ENCODE peak calls at places on chromosomes 7 and 10, in ten cellular contexts. W, H, V, E, J, I, Y, B, F and R are unnamed samples.

GRCh38 chr10:118712930-118713634 is 41.7 kb downstream of the CACUL1 start:
- DNase-seq in W (no peak), H (no peak), V (no peak), E (no peak), J (no peak), I (no peak), Y (no peak), B (no peak), F (no peak), R (no peak)

GRCh38 chr7:68238204-68238805 is 1241.7 kb downstream of the TYW1 start:
- DNase-seq in W (no peak), H (no peak), V (no peak), E (no peak), J (no peak), I (no peak), Y (no peak), B (no peak), F (no peak), R (no peak)

GRCh38 chr10:34808789-34809745 is 6.0 kb downstream of the PARD3 start:
- DNase-seq in W (no peak), H (peak), V (no peak), E (peak), J (no peak), I (peak), Y (peak), B (no peak), F (no peak), R (no peak)

GRCh38 chr7:99013266-99014112 is 130.4 kb downstream of the SMURF1 start:
- DNase-seq in W (no peak), H (no peak), V (no peak), E (no peak), J (no peak), I (peak), Y (no peak), B (no peak), F (no peak), R (no peak)

GRCh38 chr10:114996542-114996941 is 58.5 kb downstream of the TRUB1 start:
- DNase-seq in W (peak), H (no peak), V (no peak), E (peak), J (no peak), I (no peak), Y (no peak), B (no peak), F (no peak), R (peak)

GRCh38 chr10:132577350-132578005 is 39.9 kb downstream of the INPP5A start:
- DNase-seq in W (no peak), H (no peak), V (no peak), E (no peak), J (no peak), I (peak), Y (peak), B (no peak), F (no peak), R (no peak)

GRCh38 chr10:117277675-117278074 is 36.8 kb downstream of the SLC18A2 start:
- DNase-seq in W (no peak), H (no peak), V (no peak), E (no peak), J (no peak), I (no peak), Y (no peak), B (no peak), F (no peak), R (no peak)

GRCh38 chr10:87817291-87817872 is 644 bp downstream of the ATAD1 start:
- DNase-seq in W (no peak), H (no peak), V (no peak), E (no peak), J (no peak), I (no peak), Y (no peak), B (no peak), F (no peak), R (peak)

GRCh38 chr10:8946451-8946850 is 892.0 kb downstream of the GATA3 start:
- DNase-seq in W (no peak), H (no peak), V (no peak), E (no peak), J (no peak), I (no peak), Y (no peak), B (no peak), F (no peak), R (no peak)

GRCh38 chr10:373516-374309 is 238.5 kb downstream of the ZMYND11 start:
- DNase-seq in W (peak), H (no peak), V (peak), E (peak), J (no peak), I (peak), Y (no peak), B (no peak), F (no peak), R (peak)

GRCh38 chr10:105291571-105291970 is 650.5 kb downstream of the SORCS3 start:
- DNase-seq in W (no peak), H (no peak), V (peak), E (no peak), J (no peak), I (no peak), Y (no peak), B (no peak), F (no peak), R (no peak)

GRCh38 chr7:131072505-131073091 is 255.1 kb upstream of the MKLN1 start:
- DNase-seq in W (no peak), H (no peak), V (peak), E (peak), J (peak), I (no peak), Y (no peak), B (no peak), F (no peak), R (no peak)

GRCh38 chr10:122671355-122671754 is 28.3 kb downstream of the C10orf120 start:
- DNase-seq in W (no peak), H (no peak), V (peak), E (no peak), J (no peak), I (no peak), Y (no peak), B (no peak), F (no peak), R (no peak)

GRCh38 chr10:5559642-5560141 is 34.9 kb downstream of the CALML3 start:
- DNase-seq in W (no peak), H (no peak), V (no peak), E (peak), J (no peak), I (peak), Y (no peak), B (no peak), F (no peak), R (peak)

GRCh38 chr7:75048435-75049379 is 24.9 kb downstream of the RCC1L start:
- DNase-seq in W (peak), H (no peak), V (peak), E (peak), J (no peak), I (no peak), Y (no peak), B (no peak), F (no peak), R (no peak)

GRCh38 chr10:44807451-44807850 is 103.7 kb upstream of the TMEM72 start:
- DNase-seq in W (no peak), H (no peak), V (no peak), E (no peak), J (no peak), I (no peak), Y (no peak), B (no peak), F (no peak), R (no peak)

GRCh38 chr10:129552119-129552518 is 85.1 kb downstream of the MGMT start:
- DNase-seq in W (no peak), H (no peak), V (no peak), E (no peak), J (no peak), I (no peak), Y (no peak), B (no peak), F (no peak), R (no peak)

GRCh38 chr10:27983144-27983543 is 15.7 kb downstream of the ODAD2 start:
- DNase-seq in W (no peak), H (no peak), V (no peak), E (no peak), J (no peak), I (no peak), Y (no peak), B (no peak), F (no peak), R (no peak)

GRCh38 chr10:72509206-72509799 is 116.6 kb downstream of the MICU1 start:
- DNase-seq in W (no peak), H (no peak), V (peak), E (no peak), J (no peak), I (no peak), Y (no peak), B (no peak), F (no peak), R (no peak)

GRCh38 chr7:151777511-151777880 is 99.4 kb downstream of the PRKAG2 start:
- DNase-seq in W (no peak), H (no peak), V (no peak), E (no peak), J (no peak), I (peak), Y (no peak), B (no peak), F (no peak), R (no peak)

GRCh38 chr10:71631007-71631859 is 88.3 kb downstream of the C10orf105 start:
- DNase-seq in W (no peak), H (no peak), V (no peak), E (no peak), J (peak), I (no peak), Y (no peak), B (no peak), F (no peak), R (no peak)

GRCh38 chr10:12852732-12853131 is 148.8 kb downstream of the CCDC3 start:
- DNase-seq in W (no peak), H (no peak), V (no peak), E (no peak), J (no peak), I (no peak), Y (no peak), B (no peak), F (no peak), R (no peak)

GRCh38 chr7:132654150-132654549 is 77.9 kb upstream of the PLXNA4 start:
- DNase-seq in W (no peak), H (no peak), V (no peak), E (no peak), J (peak), I (no peak), Y (no peak), B (no peak), F (no peak), R (no peak)

GRCh38 chr7:81029523-81029922 is 110.7 kb upstream of the SEMA3C start:
- DNase-seq in W (no peak), H (no peak), V (no peak), E (no peak), J (no peak), I (no peak), Y (no peak), B (no peak), F (no peak), R (no peak)

GRCh38 chr10:49105076-49105475 is 10.2 kb downstream of the VSTM4 start:
- DNase-seq in W (no peak), H (no peak), V (no peak), E (no peak), J (no peak), I (no peak), Y (no peak), B (no peak), F (no peak), R (no peak)
- TF ChIP-seq CTCF in W (no peak), H (no peak), V (no peak), E (no peak), J (no peak), I (no peak), Y (no peak), B (no peak), F (no peak), R (no peak)

DNA sequence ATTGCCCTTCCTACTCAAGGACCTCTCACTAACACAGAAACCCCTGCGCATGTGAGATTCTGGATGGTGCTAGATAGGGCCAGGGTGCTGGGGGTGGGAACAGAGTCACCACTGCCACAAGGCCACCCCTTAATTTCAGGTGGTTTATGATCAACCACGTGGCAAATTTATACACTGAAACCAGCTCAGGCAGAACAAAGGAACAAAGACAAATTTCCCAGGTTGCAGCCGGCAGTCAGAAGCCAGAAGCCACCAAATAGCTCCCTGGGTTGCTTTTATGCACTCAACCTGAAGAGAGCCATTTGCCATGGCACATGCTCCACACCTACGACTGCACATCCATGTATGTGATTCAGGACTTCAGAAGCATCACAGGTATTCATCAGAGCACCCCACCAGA is 2.5 kb downstream of the VOPP1 start:
- DNase-seq in W (no peak), H (no peak), V (no peak), E (no peak), J (no peak), I (no peak), Y (no peak), B (no peak), F (no peak), R (no peak)
- H3K4me3 ChIP-seq in W (no peak), H (no peak), V (no peak), E (peak), J (no peak), I (no peak), Y (no peak), B (no peak), F (no peak), R (no peak)

GRCh38 chr10:96758423-96758822 is 38.1 kb upstream of the PIK3AP1 start:
- DNase-seq in W (no peak), H (no peak), V (no peak), E (no peak), J (no peak), I (no peak), Y (no peak), B (no peak), F (no peak), R (no peak)
- H3K27ac ChIP-seq in W (no peak), H (no peak), V (no peak), E (no peak), J (no peak), I (no peak), Y (no peak), B (no peak), F (no peak), R (no peak)

GRCh38 chr7:122532406-122533269 is 166.3 kb downstream of the RNF133 start:
- DNase-seq in W (no peak), H (no peak), V (no peak), E (no peak), J (peak), I (no peak), Y (no peak), B (no peak), F (no peak), R (no peak)
- TF ChIP-seq CTCF in W (peak), H (peak), V (peak), E (peak), J (peak), I (no peak), Y (peak), B (peak), F (no peak), R (no peak)

DNA sequence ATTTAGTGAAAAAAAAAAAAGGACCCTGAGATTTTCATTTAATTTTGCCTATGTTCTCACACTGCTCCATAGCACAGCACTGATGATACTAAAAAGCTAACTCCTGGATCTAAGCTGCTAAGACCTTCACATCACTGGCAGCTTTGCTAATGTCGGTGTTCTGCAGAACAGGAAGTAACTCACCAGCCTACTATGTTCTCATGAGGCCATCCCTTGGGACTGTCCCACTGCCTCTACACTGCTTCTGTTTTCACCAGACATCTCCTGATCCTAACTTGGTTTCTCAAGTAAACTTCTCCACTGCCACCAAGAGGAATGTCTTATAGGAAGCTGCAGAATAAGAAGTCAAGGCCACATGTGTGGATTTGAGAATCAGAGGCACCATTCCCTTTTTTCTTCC is 15.1 kb downstream of the HTR7 start:
- DNase-seq in W (no peak), H (no peak), V (no peak), E (no peak), J (no peak), I (no peak), Y (no peak), B (no peak), F (no peak), R (peak)
- H3K4me3 ChIP-seq in W (no peak), H (no peak), V (no peak), E (no peak), J (no peak), I (no peak), Y (no peak), B (no peak), F (no peak), R (no peak)

GRCh38 chr7:50957427-50957826 is 174.7 kb upstream of the GRB10 start:
- DNase-seq in W (no peak), H (no peak), V (no peak), E (no peak), J (no peak), I (no peak), Y (no peak), B (no peak), F (no peak), R (no peak)

GRCh38 chr7:50960621-50961310 is 178.1 kb upstream of the GRB10 start:
- DNase-seq in W (no peak), H (no peak), V (no peak), E (no peak), J (no peak), I (no peak), Y (no peak), B (no peak), F (no peak), R (no peak)

GRCh38 chr7:50959991-50960390 is 177.3 kb upstream of the GRB10 start:
- DNase-seq in W (no peak), H (no peak), V (no peak), E (no peak), J (no peak), I (no peak), Y (no peak), B (no peak), F (no peak), R (no peak)

GRCh38 chr7:50957855-50958254 is 175.2 kb upstream of the GRB10 start:
- DNase-seq in W (no peak), H (no peak), V (no peak), E (no peak), J (no peak), I (no peak), Y (no peak), B (no peak), F (no peak), R (no peak)

DNA sequence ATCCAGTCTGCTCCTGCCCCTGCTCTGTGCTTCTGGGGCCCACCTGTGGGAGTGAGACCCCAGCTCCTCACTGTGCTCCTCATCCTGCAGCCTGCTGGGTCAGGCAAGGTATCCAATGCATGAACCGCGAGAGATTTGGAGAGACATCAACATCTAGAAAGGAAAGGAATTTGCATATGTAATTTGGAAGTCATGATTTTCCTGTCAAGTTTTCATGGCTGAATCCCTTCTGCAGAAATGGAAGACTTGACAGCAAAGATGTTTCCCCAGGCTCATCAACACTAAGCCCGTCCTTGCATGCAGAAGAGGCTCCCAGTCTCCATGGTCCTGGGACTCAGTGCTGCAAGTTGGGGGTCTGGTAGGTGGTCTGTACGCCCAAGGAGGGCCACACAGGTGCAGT is 176.9 kb upstream of the GRB10 start:
- DNase-seq in W (no peak), H (no peak), V (no peak), E (no peak), J (no peak), I (no peak), Y (no peak), B (no peak), F (no peak), R (no peak)
- H3K27ac ChIP-seq in W (no peak), H (no peak), V (no peak), E (no peak), J (no peak), I (no peak), Y (no peak), B (no peak), F (no peak), R (no peak)

GRCh38 chr7:140646931-140647647 is 6.5 kb upstream of the DENND2A start:
- DNase-seq in W (no peak), H (no peak), V (no peak), E (no peak), J (peak), I (peak), Y (no peak), B (no peak), F (no peak), R (no peak)

GRCh38 chr7:140640727-140641531 is at the start of gene DENND2A:
- DNase-seq in W (peak), H (peak), V (no peak), E (peak), J (peak), I (peak), Y (peak), B (no peak), F (peak), R (no peak)

GRCh38 chr7:140641532-140642191 is 1.0 kb upstream of the DENND2A start:
- DNase-seq in W (no peak), H (no peak), V (no peak), E (no peak), J (no peak), I (peak), Y (no peak), B (no peak), F (no peak), R (no peak)

GRCh38 chr7:140643416-140643815 is 2.8 kb upstream of the DENND2A start:
- DNase-seq in W (no peak), H (no peak), V (no peak), E (no peak), J (no peak), I (peak), Y (no peak), B (no peak), F (no peak), R (no peak)

DNA sequence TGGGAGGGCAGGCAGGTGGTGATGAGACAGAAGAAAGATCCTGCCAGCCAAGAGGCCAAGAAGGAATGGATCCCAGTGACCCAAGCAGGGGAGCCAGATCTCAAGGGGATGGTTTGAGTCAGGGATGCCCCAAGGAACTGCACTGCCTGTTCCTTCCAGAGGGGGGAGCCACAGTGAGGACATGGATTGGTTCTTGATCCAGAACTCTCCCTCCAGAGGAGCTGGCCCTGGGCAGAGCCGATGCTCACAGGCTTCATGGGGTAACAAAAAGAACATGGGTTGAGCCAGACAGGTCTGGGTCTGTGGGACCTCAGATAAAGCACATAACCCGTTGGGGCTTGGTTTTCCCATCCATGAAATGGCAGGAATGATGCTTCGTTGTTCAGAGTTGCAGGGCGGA is 4.6 kb upstream of the DENND2A start:
- DNase-seq in W (no peak), H (no peak), V (no peak), E (no peak), J (peak), I (peak), Y (no peak), B (no peak), F (no peak), R (no peak)
- TF ChIP-seq CTCF in W (peak), H (peak), V (peak), E (peak), J (peak), I (no peak), Y (peak), B (no peak), F (no peak), R (peak)

GRCh38 chr7:158749396-158749795 is 44.8 kb upstream of the NCAPG2 start:
- DNase-seq in W (no peak), H (no peak), V (no peak), E (no peak), J (no peak), I (no peak), Y (no peak), B (no peak), F (no peak), R (no peak)
- H3K4me3 ChIP-seq in W (no peak), H (no peak), V (no peak), E (no peak), J (no peak), I (no peak), Y (no peak), B (no peak), F (no peak), R (no peak)